ENCODE peak calls at places on chromosome 14, in nine cellular contexts. Q is SW480; W is fibroblast of the aortic adventitia; O is stimulated activated CD8-positive, alpha-beta memory T cell treated with anti-CD3 and anti-CD28 coated beads, Interleukin-12 subunit alpha, Interleukin-12 subunit beta, amount 100 ng/mL, for 1 hour; H is activated CD4-positive, alpha-beta T cell treated with anti-CD3 and anti-CD28 coated beads, Interleukin-2, amount 50 U/mL, for 48 hours; E is choroid plexus epithelial cell; Y is GM20000; X is GM10248; F is T47D. M is an unnamed sample.
A peak's percentile ranks its signal among the peaks of the same experiment; 100 is the strongest.

GRCh38 chr14:104366931-104367810 is 212.4 kb upstream of the C14orf180 start:
- DNase-seq in Q (no peak), W (no peak), O (no peak), H (no peak), E (no peak), Y (no peak), X (no peak), F (no peak), M (no peak)

GRCh38 chr14:73712071-73712506 is 2.1 kb downstream of the PNMA1 start:
- DNase-seq in Q (no peak), W (peak; percentile 24), O (no peak), H (no peak), E (no peak), Y (no peak), X (no peak), F (no peak), M (no peak)

GRCh38 chr14:105738638-105739037 is 212.3 kb downstream of the TMEM121 start:
- DNase-seq in Q (no peak), W (no peak), O (no peak), H (no peak), E (no peak), Y (no peak), X (peak; percentile 4), F (no peak), M (no peak)

GRCh38 chr14:93219103-93219726 is 12.2 kb downstream of the UBR7 start:
- DNase-seq in Q (peak; percentile 70), W (peak; percentile 73), O (peak; percentile 23), H (peak; percentile 12), E (peak; percentile 80), Y (peak; percentile 59), X (peak; percentile 63), F (peak; percentile 67), M (peak; percentile 65)

GRCh38 chr14:30572771-30573170 is 13.8 kb downstream of the G2E3 start:
- DNase-seq in Q (no peak), W (no peak), O (no peak), H (no peak), E (no peak), Y (no peak), X (no peak), F (no peak), M (no peak)

GRCh38 chr14:65732112-65732511 is 319.6 kb downstream of the FUT8 start:
- DNase-seq in Q (no peak), W (no peak), O (no peak), H (no peak), E (peak; percentile 11), Y (peak; percentile 69), X (peak; percentile 62), F (no peak), M (no peak)

GRCh38 chr14:33052899-33053400 is 114.3 kb downstream of the NPAS3 start:
- DNase-seq in Q (no peak), W (no peak), O (no peak), H (no peak), E (no peak), Y (no peak), X (no peak), F (no peak), M (no peak)

GRCh38 chr14:44898547-44898946 is 63.2 kb downstream of the KLHL28 start:
- DNase-seq in Q (no peak), W (peak; percentile 52), O (no peak), H (no peak), E (no peak), Y (no peak), X (no peak), F (no peak), M (no peak)

GRCh38 chr14:91142214-91142668 is 28.4 kb downstream of the DGLUCY start:
- DNase-seq in Q (no peak), W (no peak), O (no peak), H (no peak), E (no peak), Y (peak; percentile 76), X (peak; percentile 79), F (no peak), M (no peak)

GRCh38 chr14:22653012-22653621 is 9.0 kb upstream of the OR6J1 start:
- DNase-seq in Q (peak; percentile 80), W (peak; percentile 88), O (peak; percentile 11), H (peak; percentile 52), E (peak; percentile 85), Y (peak; percentile 68), X (peak; percentile 68), F (peak; percentile 38), M (peak; percentile 59)

GRCh38 chr14:51382506-51382905 is 142.5 kb downstream of the TMX1 start:
- DNase-seq in Q (no peak), W (no peak), O (no peak), H (no peak), E (no peak), Y (no peak), X (no peak), F (no peak), M (peak; percentile 89)

GRCh38 chr14:102373110-102373509 is 10.4 kb downstream of the TECPR2 start:
- DNase-seq in Q (no peak), W (no peak), O (no peak), H (no peak), E (no peak), Y (no peak), X (no peak), F (no peak), M (no peak)

GRCh38 chr14:60757617-60758016 is 23.1 kb downstream of the MNAT1 start:
- DNase-seq in Q (no peak), W (peak; percentile 57), O (no peak), H (no peak), E (peak; percentile 55), Y (no peak), X (no peak), F (no peak), M (no peak)

GRCh38 chr14:99250636-99251208 is 21.3 kb downstream of the BCL11B start:
- DNase-seq in Q (no peak), W (no peak), O (no peak), H (no peak), E (no peak), Y (no peak), X (no peak), F (no peak), M (no peak)

GRCh38 chr14:50828738-50829471 is 2.1 kb downstream of the NIN start:
- DNase-seq in Q (peak; percentile 22), W (no peak), O (no peak), H (no peak), E (no peak), Y (no peak), X (no peak), F (no peak), M (no peak)

GRCh38 chr14:31787377-31787776 is 226.2 kb downstream of the NUBPL start:
- DNase-seq in Q (peak; percentile 28), W (no peak), O (no peak), H (no peak), E (peak; percentile 38), Y (no peak), X (no peak), F (no peak), M (no peak)

GRCh38 chr14:91867316-91867988 is at the start of gene TC2N:
- DNase-seq in Q (no peak), W (no peak), O (peak; percentile 23), H (no peak), E (no peak), Y (no peak), X (no peak), F (no peak), M (no peak)

GRCh38 chr14:92863281-92863680 is 59.7 kb upstream of the CHGA start:
- DNase-seq in Q (no peak), W (no peak), O (no peak), H (no peak), E (no peak), Y (no peak), X (no peak), F (no peak), M (no peak)

GRCh38 chr14:90428676-90429075 is 31.8 kb downstream of the CALM1 start:
- DNase-seq in Q (no peak), W (no peak), O (no peak), H (no peak), E (no peak), Y (no peak), X (no peak), F (no peak), M (no peak)

GRCh38 chr14:60485057-60485599 is 735 bp downstream of the C14orf39 start:
- DNase-seq in Q (no peak), W (no peak), O (no peak), H (no peak), E (no peak), Y (no peak), X (no peak), F (no peak), M (no peak)

GRCh38 chr14:65961004-65961403 is 525.2 kb upstream of the CCDC196 start:
- DNase-seq in Q (peak; percentile 38), W (peak; percentile 63), O (peak; percentile 37), H (peak; percentile 89), E (peak; percentile 60), Y (peak; percentile 58), X (peak; percentile 55), F (no peak), M (no peak)

GRCh38 chr14:75059642-75060041 is 4.2 kb downstream of the ACYP1 start:
- DNase-seq in Q (no peak), W (no peak), O (no peak), H (no peak), E (no peak), Y (no peak), X (no peak), F (no peak), M (no peak)

GRCh38 chr14:32414808-32415255 is 85.7 kb downstream of the AKAP6 start:
- DNase-seq in Q (no peak), W (peak; percentile 52), O (no peak), H (no peak), E (peak; percentile 64), Y (no peak), X (no peak), F (no peak), M (no peak)

GRCh38 chr14:67187826-67188225 is 1.4 kb upstream of the GARIN2 start:
- DNase-seq in Q (peak; percentile 86), W (peak; percentile 60), O (no peak), H (no peak), E (peak; percentile 90), Y (no peak), X (no peak), F (no peak), M (no peak)

GRCh38 chr14:26204362-26204953 is 393.4 kb downstream of the NOVA1 start:
- DNase-seq in Q (no peak), W (peak; percentile 16), O (no peak), H (no peak), E (peak; percentile 12), Y (no peak), X (no peak), F (no peak), M (no peak)

GRCh38 chr14:29348504-29348903 is 579.1 kb downstream of the PRKD1 start:
- DNase-seq in Q (no peak), W (peak; percentile 12), O (no peak), H (no peak), E (no peak), Y (no peak), X (no peak), F (no peak), M (no peak)

GRCh38 chr14:38366374-38366773 is 110.5 kb upstream of the CLEC14A start:
- DNase-seq in Q (no peak), W (no peak), O (no peak), H (no peak), E (peak; percentile 37), Y (no peak), X (no peak), F (no peak), M (no peak)

GRCh38 chr14:84340938-84341337 is 1189.0 kb upstream of the FLRT2 start:
- DNase-seq in Q (no peak), W (peak; percentile 1), O (no peak), H (no peak), E (no peak), Y (no peak), X (no peak), F (no peak), M (no peak)

GRCh38 chr14:74574706-74575105 is 37.3 kb downstream of the LTBP2 start:
- DNase-seq in Q (peak; percentile 42), W (no peak), O (no peak), H (no peak), E (no peak), Y (no peak), X (no peak), F (no peak), M (no peak)

GRCh38 chr14:32259368-32260013 is 56.4 kb upstream of the RNU6-8 start:
- DNase-seq in Q (peak; percentile 84), W (peak; percentile 55), O (no peak), H (no peak), E (peak; percentile 71), Y (peak; percentile 37), X (peak; percentile 42), F (no peak), M (no peak)

GRCh38 chr14:95523818-95524448 is 7.5 kb upstream of the SYNE3 start:
- DNase-seq in Q (peak; percentile 95), W (peak; percentile 87), O (no peak), H (peak; percentile 45), E (peak; percentile 88), Y (no peak), X (no peak), F (no peak), M (no peak)

M was measured in prostate gland.